ENCODE peak calls at places on chromosomes 2 and 18, in ten cellular contexts. X is PC-3, Z is PC-9, S is right cardiac atrium, A is ovary, G is K562, K is fibroblast of lung, C is RWPE1, W is left ventricle myocardium inferior, O is heart right ventricle. B is an unnamed sample.
A peak's percentile ranks its signal among the peaks of the same experiment; 100 is the strongest.

GRCh38 chr2:10038716-10039115 is 4.6 kb upstream of the KLF11 start:
- DNase-seq in X (no peak), W (no peak), C (no peak), Z (no peak), A (no peak), K (no peak), O (no peak), S (peak; percentile 27), G (no peak), B (no peak)

GRCh38 chr2:241802806-241803318 is 6.1 kb upstream of the NEU4 start:
- DNase-seq in S (peak; percentile 40), C (no peak), X (no peak), W (no peak), K (no peak), Z (no peak), A (peak; percentile 50), O (no peak), G (no peak), B (no peak)

GRCh38 chr2:167404896-167405295 is 516.6 kb downstream of the XIRP2 start:
- DNase-seq in K (peak; percentile 76), X (peak; percentile 59), O (no peak), Z (no peak), C (peak; percentile 32), S (no peak), A (no peak), W (no peak), G (no peak), B (no peak)

GRCh38 chr2:149598014-149598395 is 10.4 kb upstream of the MMADHC start:
- DNase-seq in X (no peak), S (peak; percentile 38), G (no peak), A (no peak), K (peak; percentile 17), C (no peak), W (no peak), O (no peak), Z (no peak), B (no peak)

GRCh38 chr2:238064376-238064775 is 3.6 kb downstream of the SCLY start:
- DNase-seq in Z (no peak), A (no peak), S (no peak), G (no peak), C (no peak), K (no peak), O (no peak), W (no peak), X (no peak), B (no peak)

GRCh38 chr2:188678921-188679320 is 295.3 kb upstream of the COL3A1 start:
- DNase-seq in X (peak; percentile 6), O (no peak), A (no peak), S (no peak), G (no peak), Z (no peak), W (no peak), C (no peak), K (peak; percentile 88), B (no peak)

GRCh38 chr2:206045251-206045650 is 40.7 kb downstream of the INO80D start:
- DNase-seq in Z (no peak), W (no peak), O (no peak), S (no peak), C (no peak), G (no peak), A (no peak), X (no peak), K (peak; percentile 52), B (no peak)

GRCh38 chr2:205372141-205372540 is 310.2 kb upstream of the NRP2 start:
- DNase-seq in W (no peak), O (no peak), K (peak; percentile 91), Z (no peak), A (no peak), G (no peak), C (no peak), S (no peak), X (no peak), B (no peak)

GRCh38 chr2:36414307-36414706 is 58.7 kb downstream of the CRIM1 start:
- DNase-seq in Z (no peak), W (no peak), C (no peak), S (no peak), X (no peak), O (no peak), A (no peak), G (no peak), K (no peak), B (no peak)

GRCh38 chr2:36413218-36413617 is 57.6 kb downstream of the CRIM1 start:
- DNase-seq in Z (no peak), A (no peak), S (no peak), G (no peak), X (no peak), W (no peak), O (no peak), K (peak; percentile 46), C (no peak), B (no peak)

GRCh38 chr2:36410681-36411080 is 55.1 kb downstream of the CRIM1 start:
- DNase-seq in S (no peak), Z (no peak), A (no peak), G (no peak), C (no peak), W (no peak), X (no peak), O (no peak), K (no peak), B (no peak)

GRCh38 chr2:36409971-36410370 is 54.4 kb downstream of the CRIM1 start:
- DNase-seq in C (no peak), S (no peak), K (no peak), X (no peak), G (no peak), O (no peak), W (no peak), Z (no peak), A (no peak), B (no peak)

DNA sequence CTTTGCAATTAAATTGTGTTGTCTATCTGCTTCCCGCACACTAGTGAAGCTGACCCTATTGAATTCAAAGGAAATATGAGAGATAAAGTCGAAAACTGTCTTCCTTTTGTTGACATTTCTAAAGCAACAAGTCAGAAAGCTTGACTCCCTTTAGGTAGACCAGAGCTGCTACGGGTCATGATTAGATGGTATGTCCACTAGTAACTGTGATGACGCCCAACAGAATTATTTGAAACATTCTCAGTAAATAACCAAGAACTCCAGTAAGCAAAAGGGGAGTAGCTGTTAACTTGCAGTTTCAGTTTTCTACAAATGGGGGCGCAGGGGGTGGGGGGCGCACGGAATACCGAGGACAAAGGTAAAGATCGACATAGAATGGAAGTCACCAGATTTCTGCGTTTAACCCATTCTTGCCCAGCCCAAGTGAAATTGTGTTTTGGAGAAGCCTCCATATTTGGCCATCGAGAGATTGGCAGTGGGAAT is 56.4 kb downstream of the CRIM1 start:
- DNase-seq in Z (peak; percentile 25), W (no peak), X (no peak), G (peak; percentile 19), S (no peak), K (no peak), O (no peak), A (no peak), C (no peak), B (no peak)
- H3K27ac ChIP-seq in Z (no peak overlapping the region), W (peak overlapping the region; percentile 62), X (no peak overlapping the region), G (no peak overlapping the region), S (peak overlapping the region; percentile 33), K (peak overlapping the region; percentile 18), O (no peak overlapping the region), A (no peak overlapping the region), C (no peak overlapping the region), B (no peak overlapping the region)

GRCh38 chr18:13661051-13661778 is 65.1 kb downstream of the FAM210A start:
- DNase-seq in X (no peak), K (no peak), S (no peak), C (no peak), W (no peak), G (no peak), Z (no peak), A (no peak), O (no peak), B (no peak)

GRCh38 chr18:13658444-13659204 is 67.7 kb downstream of the FAM210A start:
- DNase-seq in O (no peak), W (no peak), K (no peak), X (no peak), C (no peak), S (no peak), A (no peak), Z (no peak), G (no peak), B (no peak)

GRCh38 chr18:13660510-13660909 is 65.8 kb downstream of the FAM210A start:
- DNase-seq in C (no peak), K (peak; percentile 14), S (no peak), Z (no peak), G (no peak), O (no peak), X (no peak), A (no peak), W (no peak), B (no peak)

GRCh38 chr18:13657974-13658373 is 68.4 kb downstream of the FAM210A start:
- DNase-seq in W (no peak), K (no peak), A (no peak), C (no peak), G (no peak), Z (no peak), X (no peak), S (no peak), O (no peak), B (no peak)

DNA sequence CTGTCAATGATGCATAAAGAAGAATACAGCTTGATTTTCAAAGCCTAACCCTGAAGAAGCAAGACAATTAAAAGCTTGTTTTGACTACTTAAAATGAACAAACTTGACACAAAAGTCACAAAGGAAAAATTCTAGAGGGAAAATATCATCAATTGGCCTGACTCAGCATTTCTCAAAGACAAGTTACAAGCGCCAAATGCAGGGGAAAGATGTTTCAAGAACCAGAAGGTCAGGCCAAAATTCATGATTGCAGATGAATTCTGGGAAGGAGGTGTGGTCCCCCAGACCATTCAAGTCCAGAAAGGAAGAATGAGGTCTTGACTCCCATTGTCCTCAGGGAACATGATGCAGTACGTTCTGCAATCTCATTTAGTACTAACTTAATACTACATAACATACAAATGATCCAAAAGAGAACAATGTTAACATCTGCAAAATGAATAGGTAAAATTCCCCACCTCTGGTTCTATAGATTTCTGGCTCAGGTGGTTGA is 64.5 kb downstream of the FAM210A start:
- DNase-seq in C (no peak), S (no peak), Z (no peak), A (no peak), W (no peak), G (no peak), O (no peak), X (no peak), K (no peak), B (no peak)
- H3K27ac ChIP-seq in C (no peak overlapping the region), S (peak overlapping the region; percentile 51), Z (no peak overlapping the region), A (no peak overlapping the region), W (peak overlapping the region; percentile 79), G (no peak overlapping the region), O (peak overlapping the region; percentile 42), X (no peak overlapping the region), K (no peak overlapping the region), B (no peak overlapping the region)

DNA sequence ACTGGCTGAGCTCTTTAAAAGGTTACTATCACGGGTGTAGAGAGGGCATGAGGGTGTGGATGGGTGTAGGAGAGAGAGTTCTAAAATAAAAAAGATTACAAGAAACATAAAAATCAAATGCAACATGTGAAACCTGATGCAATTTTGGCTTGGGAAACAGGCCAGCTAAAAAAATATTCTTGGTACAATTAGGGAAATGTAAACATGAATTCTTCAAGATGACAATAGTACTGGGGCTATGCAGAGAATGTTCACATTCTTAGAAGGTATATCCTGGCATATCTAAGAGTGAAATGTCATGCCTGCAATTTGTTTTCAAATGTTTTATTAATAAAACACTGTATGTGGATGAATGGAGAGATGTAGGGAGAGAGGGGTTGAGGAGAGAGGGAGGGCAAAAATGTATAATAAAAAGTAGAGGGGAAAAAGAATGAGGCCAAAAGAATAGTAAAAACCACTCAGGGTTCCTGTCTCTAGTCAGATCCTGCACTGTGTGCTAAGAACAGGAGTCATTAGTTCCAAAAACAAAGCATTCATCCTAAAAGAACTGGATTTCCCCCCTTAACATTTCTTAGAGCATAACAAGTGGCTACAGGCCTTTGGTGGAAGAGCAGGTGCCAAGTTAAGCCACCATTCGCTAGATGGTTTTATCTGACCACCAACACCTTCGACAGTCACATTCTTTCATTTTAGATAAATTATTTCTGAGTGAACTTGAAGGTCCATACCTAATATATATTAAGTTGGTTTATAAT is 77.3 kb downstream of the LPIN2 start:
- DNase-seq in K (no peak), Z (no peak), C (no peak), G (no peak), O (no peak), X (no peak), A (no peak), W (no peak), S (no peak), B (no peak)
- H3K27ac ChIP-seq in K (no peak overlapping the region), Z (no peak overlapping the region), C (no peak overlapping the region), G (no peak overlapping the region), O (no peak overlapping the region), X (no peak overlapping the region), A (no peak overlapping the region), W (no peak overlapping the region), S (no peak overlapping the region), B (no peak overlapping the region)

GRCh38 chr2:111119004-111119846 is 1.5 kb upstream of the BCL2L11 start:
- DNase-seq in A (peak; percentile 40), W (peak; percentile 28), Z (no peak), S (peak; percentile 67), X (no peak), K (no peak), G (no peak), O (peak; percentile 28), C (no peak), B (no peak)

GRCh38 chr2:111116016-111116746 is 4.5 kb upstream of the BCL2L11 start:
- DNase-seq in K (no peak), S (no peak), W (no peak), X (peak; percentile 17), O (no peak), Z (no peak), C (no peak), G (no peak), A (no peak), B (no peak)

GRCh38 chr2:111116843-111117665 is 3.7 kb upstream of the BCL2L11 start:
- DNase-seq in X (peak; percentile 87), O (peak; percentile 74), S (peak; percentile 88), K (peak; percentile 67), A (peak; percentile 79), C (peak; percentile 83), Z (no peak), W (peak; percentile 67), G (peak; percentile 53), B (no peak)

GRCh38 chr2:111118455-111119003 is 2.2 kb upstream of the BCL2L11 start:
- DNase-seq in C (no peak), X (no peak), W (peak; percentile 28), Z (no peak), A (peak; percentile 39), S (peak; percentile 72), O (peak; percentile 36), G (no peak), K (no peak), B (no peak)

GRCh38 chr2:111117666-111118454 is 2.9 kb upstream of the BCL2L11 start:
- DNase-seq in W (peak; percentile 36), G (no peak), X (no peak), S (peak; percentile 77), Z (no peak), C (no peak), A (peak; percentile 42), K (peak; percentile 78), O (peak; percentile 50), B (no peak)
- H3K27ac ChIP-seq in W (peak overlapping the region; percentile 50), G (no peak overlapping the region), X (no peak overlapping the region), S (no peak overlapping the region), Z (no peak overlapping the region), C (peak overlapping the region; percentile 48), A (no peak overlapping the region), K (no peak overlapping the region), O (peak overlapping the region; percentile 69), B (no peak overlapping the region)

B was measured in epithelial cell of prostate.